ENCODE peak calls at places on chromosome 12, in four cellular contexts. Z, O, I and Q are unnamed samples.

GRCh38 chr12:92503029-92503931 is 199.5 kb upstream of the PLEKHG7 start:
- DNase-seq in I (no peak), O (no peak), Z (no peak), Q (peak; percentile 79)

GRCh38 chr12:54173906-54174471 is 14.8 kb downstream of the SMUG1 start:
- DNase-seq in I (no peak), Z (no peak), O (no peak), Q (no peak)

GRCh38 chr12:100959481-100959880 is 164.9 kb downstream of the ANO4 start:
- DNase-seq in O (no peak), I (no peak), Z (no peak), Q (no peak)

GRCh38 chr12:48016373-48017020 is 12.2 kb upstream of the COL2A1 start:
- DNase-seq in O (no peak), I (no peak), Z (no peak), Q (no peak)

GRCh38 chr12:124538194-124539082 is 29.0 kb downstream of the NCOR2 start:
- DNase-seq in O (no peak), I (no peak), Z (no peak), Q (no peak)

GRCh38 chr12:80707126-80707829 is at the start of gene MYF6:
- DNase-seq in O (no peak), I (no peak), Z (no peak), Q (no peak)

GRCh38 chr12:124904306-124905098 is 9.9 kb downstream of the UBC start:
- DNase-seq in Z (peak; percentile 83), O (peak; percentile 86), I (peak; percentile 96), Q (no peak)

GRCh38 chr12:130203151-130203550 is 40.9 kb downstream of the FZD10 start:
- DNase-seq in I (no peak), Z (no peak), O (no peak), Q (no peak)

GRCh38 chr12:113844495-113845175 is 121.5 kb downstream of the RBM19 start:
- DNase-seq in O (no peak), Z (no peak), I (no peak), Q (no peak)

GRCh38 chr12:117294206-117294605 is 67.2 kb downstream of the NOS1 start:
- DNase-seq in O (no peak), I (no peak), Z (no peak), Q (no peak)

GRCh38 chr12:84757978-84758377 is 154.6 kb downstream of the SLC6A15 start:
- DNase-seq in O (no peak), Z (no peak), I (no peak), Q (no peak)

GRCh38 chr12:96447256-96447655 is 42.1 kb upstream of the CFAP54 start:
- DNase-seq in O (no peak), Z (no peak), I (no peak), Q (no peak)

GRCh38 chr12:19048943-19049342 is 80.6 kb upstream of the PLEKHA5 start:
- DNase-seq in Z (no peak), O (no peak), I (no peak), Q (no peak)

GRCh38 chr12:93518725-93519124 is 51.4 kb downstream of the MRPL42 start:
- DNase-seq in Z (no peak), I (peak; percentile 78), O (no peak), Q (no peak)

GRCh38 chr12:63955831-63956685 is 111.6 kb downstream of the SRGAP1 start:
- DNase-seq in I (no peak), Z (no peak), O (no peak), Q (no peak)

GRCh38 chr12:39736406-39736805 is 116.8 kb upstream of the ABCD2 start:
- DNase-seq in Z (no peak), O (no peak), I (no peak), Q (no peak)

GRCh38 chr12:12503384-12504078 is 59.1 kb downstream of the DUSP16 start:
- DNase-seq in I (no peak), Z (no peak), O (no peak), Q (peak; percentile 22)

GRCh38 chr12:3133410-3133793 is 56.2 kb downstream of the TSPAN9 start:
- DNase-seq in I (no peak), O (no peak), Z (no peak), Q (no peak)

GRCh38 chr12:129237881-129238280 is 384.6 kb downstream of the GLT1D1 start:
- DNase-seq in O (no peak), I (peak; percentile 68), Z (no peak), Q (no peak)

GRCh38 chr12:14893471-14894250 is 8.0 kb upstream of the MGP start:
- DNase-seq in O (no peak), I (no peak), Z (no peak), Q (no peak)

GRCh38 chr12:122123051-122123760 is 44.6 kb downstream of the MLXIP start:
- DNase-seq in I (no peak), O (peak; percentile 71), Z (no peak), Q (peak; percentile 50)

GRCh38 chr12:32455607-32456063 is 56.3 kb downstream of the FGD4 start:
- DNase-seq in I (no peak), Z (no peak), O (no peak), Q (no peak)

GRCh38 chr12:38056701-38057689 is 259.6 kb upstream of the ALG10B start:
- DNase-seq in O (no peak), I (no peak), Z (peak; percentile 72), Q (no peak)

GRCh38 chr12:65657635-65658034 is 166.6 kb upstream of the HMGA2 start:
- DNase-seq in O (no peak), I (no peak), Z (no peak), Q (no peak)

GRCh38 chr12:124906606-124907261 is 7.7 kb downstream of the UBC start:
- DNase-seq in I (peak; percentile 96), O (no peak), Z (peak; percentile 86), Q (no peak)

GRCh38 chr12:96907681-96908163 is 665 bp downstream of the NEDD1 start:
- DNase-seq in Z (no peak), I (no peak), O (peak; percentile 57), Q (no peak)

GRCh38 chr12:114232187-114232586 is 173.8 kb downstream of the TBX5 start:
- DNase-seq in Z (no peak), I (no peak), O (no peak), Q (no peak)

GRCh38 chr12:11763760-11764520 is 114.5 kb downstream of the ETV6 start:
- DNase-seq in O (no peak), Z (no peak), I (no peak), Q (no peak)

GRCh38 chr12:43444940-43445564 is 107.0 kb downstream of the ADAMTS20 start:
- DNase-seq in Z (no peak), O (no peak), I (no peak), Q (no peak)

GRCh38 chr12:83468988-83469908 is 782.5 kb downstream of the TMTC2 start:
- DNase-seq in O (no peak), Z (no peak), I (no peak), Q (no peak)

GRCh38 chr12:129540954-129541353 is 362.9 kb downstream of the TMEM132D start:
- DNase-seq in O (no peak), Z (no peak), I (no peak), Q (no peak)

GRCh38 chr12:98594050-98594853 is 766 bp downstream of the SLC25A3 start:
- DNase-seq in Z (no peak), I (no peak), O (peak; percentile 79), Q (no peak)

DNA sequence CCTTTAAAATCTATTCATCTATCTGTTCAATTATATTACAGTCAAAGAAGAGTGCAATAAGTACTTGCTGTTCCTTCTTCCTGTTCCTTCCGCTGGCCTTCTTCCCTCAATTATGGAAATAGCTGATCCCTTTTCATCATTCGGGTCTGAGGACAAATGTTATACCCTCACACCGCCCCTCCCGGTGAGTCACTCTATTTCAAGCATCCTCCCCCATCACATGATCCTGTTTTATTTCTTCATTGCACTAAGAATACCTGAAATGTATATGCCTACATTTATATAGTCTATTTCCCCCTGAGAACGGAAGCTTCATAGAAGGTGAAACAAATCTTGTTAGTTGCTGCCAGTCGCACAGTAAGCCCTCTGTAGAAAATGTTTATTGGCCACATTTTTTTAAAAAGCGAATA is 2.5 kb downstream of the SLC38A1 start:
- DNase-seq in O (no peak), Z (no peak), I (no peak), Q (no peak)
- TF ChIP-seq CTCF in O (no peak), Z (no peak), I (no peak), Q (no peak)

GRCh38 chr12:21598651-21599050 is 6.0 kb downstream of the GYS2 start:
- DNase-seq in I (no peak), Z (no peak), O (no peak), Q (no peak)
- H3K4me3 ChIP-seq in I (no peak overlapping the region), Z (no peak overlapping the region), O (no peak overlapping the region), Q (no peak overlapping the region)

GRCh38 chr12:57225680-57226190 is 3.8 kb upstream of the SHMT2 start:
- DNase-seq in Z (no peak), O (no peak), I (no peak), Q (no peak)
- H3K27me3 ChIP-seq in Z (peaks cover 13% of the 10 kb centered on the region), O (no peaks in the 10 kb centered on the region), I (peaks cover 71% of the 10 kb centered on the region), Q (peaks cover 9% of the 10 kb centered on the region)

GRCh38 chr12:55715833-55716581 is at the start of gene BLOC1S1:
- DNase-seq in I (peak; percentile 98), Z (peak; percentile 96), O (peak; percentile 95), Q (peak; percentile 90)
- TF ChIP-seq CTCF in I (peak; percentile 4), Z (no peak), O (no peak), Q (no peak)

GRCh38 chr12:110590059-110590458 is 6.9 kb upstream of the PPTC7 start:
- DNase-seq in I (no peak), O (no peak), Z (no peak), Q (no peak)

GRCh38 chr12:110583137-110584059 is at the start of gene PPTC7:
- DNase-seq in O (peak; percentile 97), Z (peak; percentile 93), I (peak; percentile 98), Q (peak; percentile 96)

GRCh38 chr12:110581951-110582285 is 1.2 kb downstream of the PPTC7 start:
- DNase-seq in I (no peak), O (no peak), Z (no peak), Q (no peak)

GRCh38 chr12:110582286-110583136 is 607 bp downstream of the PPTC7 start:
- DNase-seq in I (no peak), O (peak; percentile 78), Z (peak; percentile 59), Q (peak; percentile 86)

DNA sequence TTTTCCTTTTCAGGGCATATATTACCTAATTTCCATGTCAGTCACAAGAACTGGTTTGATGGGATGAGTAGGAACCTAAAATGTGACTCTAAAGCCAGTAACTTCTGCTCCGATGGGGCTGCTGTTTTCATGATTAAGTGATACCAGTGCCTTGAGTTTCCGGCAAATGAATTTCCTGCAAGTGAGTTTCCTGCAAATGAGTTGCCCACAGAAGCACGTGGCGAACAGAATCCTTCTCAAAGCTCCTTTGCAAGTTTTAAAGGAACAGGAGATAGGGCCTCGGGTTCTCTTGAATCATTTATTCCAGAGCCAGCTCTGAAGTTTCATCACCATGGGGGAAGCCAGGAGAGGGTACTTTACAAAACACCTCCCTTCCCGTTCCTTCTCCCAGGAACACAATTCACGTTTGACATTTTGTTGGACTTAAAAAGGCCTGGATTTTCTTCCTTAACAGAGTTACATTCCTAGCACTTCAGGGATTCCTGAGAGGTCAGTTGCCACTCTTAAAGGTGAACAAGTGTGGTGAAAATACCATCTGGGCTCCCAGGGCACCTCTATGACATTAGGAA is 2.2 kb upstream of the PPTC7 start:
- DNase-seq in Z (no peak), O (no peak), I (no peak), Q (no peak)
- H3K4me3 ChIP-seq in Z (no peak overlapping the region), O (no peak overlapping the region), I (peak overlapping the region; percentile 17), Q (no peak overlapping the region)